ENCODE peak calls at places on chromosome 11, in six cellular contexts. N, Q, Y, M, D and S are unnamed samples.

GRCh38 chr11:60910711-60911366 is 3.1 kb upstream of the TMEM109 start:
- DNase-seq in N (no peak), Q (no peak), Y (no peak), M (peak; percentile 8), D (no peak), S (no peak)

GRCh38 chr11:68581439-68581838 is 102.9 kb upstream of the GAL start:
- DNase-seq in N (no peak), Q (no peak), Y (no peak), M (no peak), D (no peak), S (peak; percentile 44)

GRCh38 chr11:87307101-87307500 is 269.4 kb downstream of the TMEM135 start:
- DNase-seq in N (no peak), Q (no peak), Y (no peak), M (no peak), D (no peak), S (no peak)

GRCh38 chr11:103585911-103586310 is 450.5 kb upstream of the DDI1 start:
- DNase-seq in N (no peak), Q (no peak), Y (no peak), M (no peak), D (no peak), S (no peak)

GRCh38 chr11:5245155-5245554 is 4.5 kb downstream of the HBG1 start:
- DNase-seq in N (no peak), Q (no peak), Y (no peak), M (no peak), D (no peak), S (no peak)

GRCh38 chr11:87030458-87031054 is 7.2 kb upstream of the TMEM135 start:
- DNase-seq in N (no peak), Q (no peak), Y (no peak), M (no peak), D (no peak), S (no peak)

GRCh38 chr11:94722735-94723134 is 45.4 kb upstream of the AMOTL1 start:
- DNase-seq in N (no peak), Q (no peak), Y (no peak), M (no peak), D (no peak), S (no peak)

GRCh38 chr11:130689222-130689908 is 226.9 kb downstream of the SNX19 start:
- DNase-seq in N (no peak), Q (no peak), Y (no peak), M (no peak), D (no peak), S (no peak)

GRCh38 chr11:22539851-22540376 is 85.7 kb downstream of the FANCF start:
- DNase-seq in N (no peak), Q (no peak), Y (no peak), M (peak; percentile 56), D (no peak), S (no peak)

GRCh38 chr11:39374963-39375698 is 2084.3 kb downstream of the LRRC4C start:
- DNase-seq in N (no peak), Q (peak; percentile 6), Y (no peak), M (peak; percentile 53), D (no peak), S (no peak)

GRCh38 chr11:69603978-69604524 is 36.9 kb upstream of the CCND1 start:
- DNase-seq in N (no peak), Q (no peak), Y (no peak), M (no peak), D (no peak), S (no peak)

GRCh38 chr11:69429716-69430491 is 51.6 kb upstream of the LINC01488 start:
- DNase-seq in N (no peak), Q (no peak), Y (no peak), M (no peak), D (no peak), S (no peak)

GRCh38 chr11:66068923-66069714 is 953 bp upstream of the PACS1 start:
- DNase-seq in N (peak; percentile 68), Q (no peak), Y (peak; percentile 78), M (peak; percentile 92), D (peak; percentile 59), S (peak; percentile 40)

GRCh38 chr11:123145661-123146060 is 49.4 kb downstream of the CLMP start:
- DNase-seq in N (no peak), Q (no peak), Y (no peak), M (no peak), D (no peak), S (no peak)

GRCh38 chr11:44806631-44807030 is 79.9 kb downstream of the TSPAN18 start:
- DNase-seq in N (no peak), Q (no peak), Y (no peak), M (no peak), D (no peak), S (no peak)

GRCh38 chr11:27611390-27611789 is 88.9 kb downstream of the BDNF start:
- DNase-seq in N (no peak), Q (no peak), Y (no peak), M (no peak), D (no peak), S (no peak)

GRCh38 chr11:58028687-58029411 is 1.9 kb upstream of the OR6Q1 start:
- DNase-seq in N (peak; percentile 65), Q (no peak), Y (no peak), M (no peak), D (no peak), S (no peak)

GRCh38 chr11:24351179-24351578 is 145.7 kb upstream of the LUZP2 start:
- DNase-seq in N (no peak), Q (no peak), Y (no peak), M (no peak), D (no peak), S (no peak)

GRCh38 chr11:84626256-84626655 is 1000.9 kb downstream of the DLG2 start:
- DNase-seq in N (no peak), Q (no peak), Y (no peak), M (no peak), D (no peak), S (no peak)

GRCh38 chr11:45609337-45609736 is 56.1 kb downstream of the CHST1 start:
- DNase-seq in N (no peak), Q (no peak), Y (no peak), M (no peak), D (no peak), S (no peak)

GRCh38 chr11:20595101-20595500 is 4.3 kb upstream of the SLC6A5 start:
- DNase-seq in N (no peak), Q (no peak), Y (no peak), M (no peak), D (no peak), S (no peak)

GRCh38 chr11:15692739-15693138 is 578.0 kb downstream of the INSC start:
- DNase-seq in N (no peak), Q (no peak), Y (peak; percentile 48), M (no peak), D (no peak), S (no peak)

GRCh38 chr11:109033627-109034340 is 368.9 kb downstream of the DDX10 start:
- DNase-seq in N (no peak), Q (no peak), Y (no peak), M (no peak), D (no peak), S (no peak)

GRCh38 chr11:44659641-44660040 is 67.1 kb upstream of the TSPAN18 start:
- DNase-seq in N (no peak), Q (no peak), Y (no peak), M (no peak), D (no peak), S (peak; percentile 76)

GRCh38 chr11:69864589-69864929 is 45.3 kb upstream of the FGF3 start:
- DNase-seq in N (no peak), Q (no peak), Y (peak; percentile 49), M (no peak), D (no peak), S (no peak)

GRCh38 chr11:104783241-104783640 is 115.0 kb downstream of the CASP12 start:
- DNase-seq in N (no peak), Q (no peak), Y (no peak), M (no peak), D (no peak), S (no peak)

GRCh38 chr11:128719556-128719824 is 25.6 kb downstream of the FLI1 start:
- DNase-seq in N (no peak), Q (no peak), Y (no peak), M (no peak), D (no peak), S (no peak)
- H3K4me1 ChIP-seq in N (peaks cover 4% of the 10 kb centered on the region), Q (no peaks in the 10 kb centered on the region), Y (peaks cover 3% of the 10 kb centered on the region), M (peaks cover 67% of the 10 kb centered on the region), D (peaks cover 7% of the 10 kb centered on the region), S (peaks cover 100% of the 10 kb centered on the region)

DNA sequence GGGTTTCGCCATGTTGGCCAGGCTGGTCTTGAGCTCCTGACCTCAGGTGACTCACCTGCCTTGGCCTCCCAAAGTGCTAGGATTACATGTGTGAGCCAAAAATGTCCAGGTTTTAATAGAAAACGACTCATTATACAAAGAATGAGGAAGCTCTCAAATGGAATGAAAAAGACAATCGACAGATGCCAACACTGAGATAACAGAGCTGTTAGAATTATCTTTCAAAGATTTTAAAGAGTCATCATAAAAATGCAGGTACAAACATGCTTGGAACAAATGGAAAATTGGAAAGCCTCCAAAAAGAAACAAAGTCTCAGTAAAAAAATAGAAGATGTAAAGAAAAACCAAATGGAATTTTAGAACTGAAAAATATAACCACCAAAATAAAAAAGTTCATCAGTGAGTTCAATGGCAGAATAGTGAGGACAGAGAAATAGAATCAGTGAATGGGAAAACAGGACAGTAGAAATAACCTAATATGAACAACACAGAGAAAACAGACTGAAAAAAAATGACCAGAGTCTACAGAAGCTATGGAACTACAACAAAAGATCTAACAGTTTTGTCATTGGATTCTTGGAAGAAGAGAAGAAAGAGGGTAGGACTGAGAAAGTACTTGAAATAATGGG is 10.9 kb downstream of the GAB2 start:
- DNase-seq in N (no peak), Q (no peak), Y (no peak), M (no peak), D (no peak), S (no peak)
- H3K27ac ChIP-seq in N (no peak overlapping the region), Q (no peak overlapping the region), Y (no peak overlapping the region), M (no peak overlapping the region), D (no peak overlapping the region), S (no peak overlapping the region)

GRCh38 chr11:117793521-117793920 is 3.5 kb downstream of the DSCAML1 start:
- DNase-seq in N (no peak), Q (no peak), Y (no peak), M (no peak), D (no peak), S (no peak)

GRCh38 chr11:117794144-117794543 is 2.9 kb downstream of the DSCAML1 start:
- DNase-seq in N (no peak), Q (no peak), Y (no peak), M (no peak), D (no peak), S (no peak)

GRCh38 chr11:117794772-117795629 is 2.0 kb downstream of the DSCAML1 start:
- DNase-seq in N (no peak), Q (no peak), Y (no peak), M (peak; percentile 32), D (no peak), S (no peak)

GRCh38 chr11:117796456-117797428 is at the start of gene DSCAML1:
- DNase-seq in N (no peak), Q (peak; percentile 38), Y (peak; percentile 84), M (peak; percentile 70), D (no peak), S (no peak)

GRCh38 chr11:117795726-117796455 is 1.1 kb downstream of the DSCAML1 start:
- DNase-seq in N (no peak), Q (no peak), Y (peak; percentile 76), M (peak; percentile 72), D (no peak), S (no peak)
- H3K4me3 ChIP-seq in N (peak overlapping the region; percentile 6), Q (no peak overlapping the region), Y (peak overlapping the region; percentile 74), M (peak overlapping the region; percentile 71), D (peak overlapping the region; percentile 34), S (peak overlapping the region; percentile 60)

DNA sequence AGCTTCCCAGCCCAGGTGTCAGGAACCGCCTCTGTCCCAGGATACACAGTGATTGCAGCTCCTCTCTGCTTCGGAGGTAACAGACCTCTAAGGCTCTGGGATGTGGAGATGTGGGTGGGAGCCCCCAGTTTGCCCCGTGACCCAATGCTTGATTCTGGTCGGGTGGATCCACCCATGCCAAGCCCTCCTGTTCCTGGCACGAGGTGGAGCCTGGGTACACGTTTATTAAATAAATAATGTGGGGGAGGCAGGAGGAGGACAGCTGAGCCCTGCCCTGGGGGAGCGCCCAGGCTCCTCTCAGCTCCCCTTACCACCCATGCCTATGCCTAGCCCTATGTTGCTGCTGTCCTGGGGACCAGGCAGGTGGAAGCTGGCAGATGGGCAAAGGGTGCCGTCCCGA is 16.0 kb downstream of the ARHGEF17 start:
- DNase-seq in N (no peak), Q (no peak), Y (no peak), M (no peak), D (no peak), S (no peak)
- H3K4me1 ChIP-seq in N (no peaks in the 10 kb centered on the region), Q (peaks cover 9% of the 10 kb centered on the region), Y (no peaks in the 10 kb centered on the region), M (peaks cover 33% of the 10 kb centered on the region), D (no peaks in the 10 kb centered on the region), S (peaks cover 100% of the 10 kb centered on the region)